ENCODE peak calls at places on chromosomes 6 and 20, in six cellular contexts. B is naive B cell; V is GM12878; X is CD8-positive, alpha-beta T cell; F is RWPE2; W is heart right ventricle. D is an unnamed sample.

GRCh38 chr6:113290684-113291083 is 566.5 kb upstream of the MARCKS start:
- ATAC-seq in X (no peak), V (no peak), W (no peak), B (no peak), F (no peak), D (peak; percentile 37)

GRCh38 chr20:58745391-58745790 is 52.8 kb downstream of the NPEPL1 start:
- ATAC-seq in F (no peak), X (no peak), V (no peak), B (no peak), W (no peak), D (no peak)

GRCh38 chr6:133191323-133191722 is 49.8 kb upstream of the EYA4 start:
- ATAC-seq in B (no peak), X (no peak), V (no peak), W (no peak), F (no peak), D (no peak)

GRCh38 chr6:118864330-118865166 is 29.4 kb upstream of the ASF1A start:
- ATAC-seq in X (no peak), F (no peak), W (no peak), B (peak; percentile 36), V (peak; percentile 51), D (no peak)

GRCh38 chr6:43773050-43773956 is 3.3 kb downstream of the VEGFA start:
- ATAC-seq in F (peak; percentile 31), V (peak; percentile 51), B (peak; percentile 12), X (no peak), W (peak; percentile 43), D (peak; percentile 23)

GRCh38 chr6:14283600-14284235 is 166.1 kb downstream of the CD83 start:
- ATAC-seq in B (no peak), V (no peak), F (no peak), X (no peak), W (peak; percentile 86), D (no peak)

GRCh38 chr6:128821116-128821515 is 61.8 kb upstream of the LAMA2 start:
- ATAC-seq in W (no peak), V (no peak), F (no peak), B (no peak), X (no peak), D (no peak)

GRCh38 chr20:32582659-32583580 is 2.2 kb downstream of the NOL4L start:
- ATAC-seq in B (no peak), X (no peak), V (peak; percentile 11), F (no peak), W (peak; percentile 17), D (no peak)

GRCh38 chr6:111714403-111715270 is 109.0 kb upstream of the TRAF3IP2 start:
- ATAC-seq in F (no peak), V (no peak), W (no peak), X (no peak), B (no peak), D (no peak)

GRCh38 chr20:54382419-54382818 is 93.0 kb upstream of the DOK5 start:
- ATAC-seq in F (peak; percentile 48), V (no peak), X (no peak), W (no peak), B (no peak), D (no peak)

GRCh38 chr6:142561511-142562265 is 259.9 kb downstream of the ADGRG6 start:
- ATAC-seq in X (peak; percentile 29), F (no peak), W (no peak), B (no peak), V (no peak), D (no peak)

GRCh38 chr6:41966961-41967311 is 25.3 kb upstream of the CCND3 start:
- ATAC-seq in F (peak; percentile 82), X (no peak), V (no peak), B (no peak), W (no peak), D (peak; percentile 42)

GRCh38 chr6:11036977-11037430 is 7.1 kb downstream of the ELOVL2 start:
- ATAC-seq in V (no peak), X (no peak), W (no peak), B (no peak), F (no peak), D (no peak)

GRCh38 chr6:46334442-46334841 is 156.8 kb downstream of the RCAN2 start:
- ATAC-seq in B (no peak), V (no peak), W (no peak), F (no peak), X (no peak), D (no peak)

GRCh38 chr6:52231411-52232127 is 12.7 kb downstream of the IL17F start:
- ATAC-seq in F (no peak), B (no peak), V (peak; percentile 51), X (peak; percentile 59), W (no peak), D (no peak)

GRCh38 chr20:47350691-47351545 is 5.6 kb downstream of the ZMYND8 start:
- ATAC-seq in B (no peak), W (no peak), F (no peak), X (no peak), V (no peak), D (no peak)

GRCh38 chr6:126156973-126157372 is 170.6 kb downstream of the TRMT11 start:
- ATAC-seq in V (peak; percentile 97), X (no peak), W (no peak), B (no peak), F (no peak), D (no peak)

GRCh38 chr20:3013771-3014170 is 29.7 kb upstream of the GNRH2 start:
- ATAC-seq in B (no peak), X (no peak), W (no peak), V (no peak), F (no peak), D (no peak)

GRCh38 chr6:28816339-28816908 is 107.4 kb downstream of the TRIM27 start:
- ATAC-seq in W (no peak), V (no peak), F (no peak), X (no peak), B (no peak), D (no peak)

GRCh38 chr6:56814308-56814707 is 140.6 kb upstream of the BEND6 start:
- ATAC-seq in B (no peak), V (peak; percentile 79), F (no peak), X (no peak), W (peak; percentile 81), D (no peak)

GRCh38 chr6:5191222-5191621 is 69.5 kb downstream of the LYRM4 start:
- ATAC-seq in B (no peak), W (no peak), V (peak; percentile 86), F (no peak), X (no peak), D (no peak)

GRCh38 chr6:45002390-45002789 is 325.7 kb upstream of the RUNX2 start:
- ATAC-seq in V (peak; percentile 61), F (no peak), X (no peak), B (no peak), W (no peak), D (no peak)

GRCh38 chr20:45153147-45153546 is 21.6 kb upstream of the PI3 start:
- ATAC-seq in B (no peak), F (no peak), V (no peak), X (no peak), W (no peak), D (no peak)

GRCh38 chr6:41065550-41066026 is 6.6 kb downstream of the OARD1 start:
- ATAC-seq in W (no peak), F (no peak), X (no peak), B (no peak), V (no peak), D (no peak)

GRCh38 chr6:148967546-148967945 is 220.7 kb downstream of the UST start:
- ATAC-seq in F (no peak), W (no peak), B (no peak), X (no peak), V (no peak), D (no peak)

GRCh38 chr6:157219201-157220200 is 103.8 kb downstream of the TMEM242 start:
- ATAC-seq in V (no peak), B (no peak), W (no peak), X (no peak), F (peak; percentile 24), D (peak; percentile 36)

GRCh38 chr6:141123084-141123483 is 1009.6 kb upstream of the GJE1 start:
- ATAC-seq in F (no peak), W (no peak), V (peak; percentile 54), B (peak; percentile 36), X (no peak), D (no peak)

GRCh38 chr6:116955773-116956172 is 78.7 kb downstream of the RFX6 start:
- ATAC-seq in V (no peak), F (no peak), B (no peak), W (no peak), X (no peak), D (no peak)

GRCh38 chr6:85856235-85856634 is 213.5 kb upstream of the SYNCRIP start:
- ATAC-seq in X (no peak), F (no peak), V (no peak), B (no peak), W (no peak), D (no peak)